ENCODE peak calls at places on chromosomes 5 and 9, in six cellular contexts. N is HCT116, S is A549, R is breast epithelium, C is NB4, Z is body of pancreas. Q is an unnamed sample.

GRCh38 chr5:179907570-179908324 is at the start of gene TBC1D9B:
- DNase-seq in C (peak), Z (peak), R (no peak), N (no peak), S (peak), Q (peak)

GRCh38 chr5:4642525-4642924 is 497.6 kb upstream of the ADAMTS16 start:
- DNase-seq in Z (no peak), C (no peak), N (no peak), S (no peak), R (no peak), Q (no peak)

GRCh38 chr5:109291090-109291489 is 118.7 kb downstream of the PJA2 start:
- DNase-seq in C (no peak), S (no peak), N (no peak), R (no peak), Z (no peak), Q (no peak)

GRCh38 chr9:128343855-128344254 is 3.5 kb downstream of the SLC27A4 start:
- DNase-seq in S (no peak), Z (no peak), R (no peak), C (no peak), N (no peak), Q (no peak)

GRCh38 chr9:114155263-114155966 is at the start of gene COL27A1:
- DNase-seq in S (peak), N (peak), C (peak), R (peak), Z (peak), Q (peak)

GRCh38 chr9:14313378-14313940 is 482 bp downstream of the NFIB start:
- DNase-seq in S (no peak), Z (peak), R (no peak), N (no peak), C (no peak), Q (peak)

GRCh38 chr5:17896605-17897004 is 262.3 kb downstream of the TAF11L14 start:
- DNase-seq in S (no peak), N (no peak), R (no peak), Z (no peak), C (peak), Q (no peak)

GRCh38 chr9:18611946-18612345 is 138.0 kb downstream of the ADAMTSL1 start:
- DNase-seq in R (no peak), C (no peak), N (no peak), Z (no peak), S (no peak), Q (no peak)

GRCh38 chr9:297104-297794 is 82.6 kb downstream of the DOCK8 start:
- DNase-seq in S (peak), Z (no peak), C (peak), R (peak), N (no peak), Q (peak)

GRCh38 chr5:33745101-33745770 is 146.6 kb downstream of the ADAMTS12 start:
- DNase-seq in S (no peak), N (no peak), C (no peak), Z (no peak), R (no peak), Q (no peak)

GRCh38 chr9:98477884-98478283 is 222.4 kb upstream of the TBC1D2 start:
- DNase-seq in R (no peak), S (no peak), Z (no peak), N (no peak), C (no peak), Q (no peak)

GRCh38 chr9:23375511-23375910 is 450.5 kb downstream of the ELAVL2 start:
- DNase-seq in Z (no peak), N (no peak), R (no peak), C (no peak), S (no peak), Q (no peak)

GRCh38 chr5:1184481-1184880 is 16.9 kb upstream of the SLC6A19 start:
- DNase-seq in R (no peak), S (no peak), N (no peak), Z (no peak), C (no peak), Q (no peak)

GRCh38 chr9:75855509-75855908 is 35.0 kb upstream of the PCSK5 start:
- DNase-seq in S (no peak), Z (no peak), N (peak), C (peak), R (no peak), Q (peak)

GRCh38 chr5:151738125-151738848 is 20.1 kb downstream of the ATOX1 start:
- DNase-seq in Z (no peak), S (no peak), N (no peak), C (no peak), R (no peak), Q (no peak)

GRCh38 chr5:170107674-170108073 is 2.0 kb downstream of the FOXI1 start:
- DNase-seq in S (no peak), N (no peak), C (no peak), R (no peak), Z (no peak), Q (no peak)

GRCh38 chr5:177542816-177543472 is 11.4 kb downstream of the FAM193B start:
- DNase-seq in Z (no peak), C (no peak), S (no peak), R (no peak), N (no peak), Q (no peak)

GRCh38 chr9:137095664-137096517 is 9.1 kb downstream of the MAN1B1 start:
- DNase-seq in N (no peak), R (no peak), C (peak), Z (no peak), S (no peak), Q (no peak)

GRCh38 chr9:89759563-89759962 is 154.8 kb downstream of the GADD45G start:
- DNase-seq in C (no peak), S (no peak), N (no peak), R (peak), Z (no peak), Q (no peak)

GRCh38 chr5:33725846-33726245 is 165.9 kb downstream of the ADAMTS12 start:
- DNase-seq in N (no peak), Z (no peak), S (no peak), R (no peak), C (no peak), Q (no peak)

GRCh38 chr5:157714480-157714879 is 16.7 kb upstream of the THG1L start:
- DNase-seq in S (no peak), R (no peak), N (no peak), C (no peak), Z (no peak), Q (no peak)

GRCh38 chr5:6597557-6597956 is 35.3 kb downstream of the NSUN2 start:
- DNase-seq in S (no peak), R (no peak), Z (no peak), C (no peak), N (no peak), Q (no peak)
- TF ChIP-seq POLR2A in S (no peak), R (no peak), Z (no peak), C (no peak), N (no peak), Q (no peak)

DNA sequence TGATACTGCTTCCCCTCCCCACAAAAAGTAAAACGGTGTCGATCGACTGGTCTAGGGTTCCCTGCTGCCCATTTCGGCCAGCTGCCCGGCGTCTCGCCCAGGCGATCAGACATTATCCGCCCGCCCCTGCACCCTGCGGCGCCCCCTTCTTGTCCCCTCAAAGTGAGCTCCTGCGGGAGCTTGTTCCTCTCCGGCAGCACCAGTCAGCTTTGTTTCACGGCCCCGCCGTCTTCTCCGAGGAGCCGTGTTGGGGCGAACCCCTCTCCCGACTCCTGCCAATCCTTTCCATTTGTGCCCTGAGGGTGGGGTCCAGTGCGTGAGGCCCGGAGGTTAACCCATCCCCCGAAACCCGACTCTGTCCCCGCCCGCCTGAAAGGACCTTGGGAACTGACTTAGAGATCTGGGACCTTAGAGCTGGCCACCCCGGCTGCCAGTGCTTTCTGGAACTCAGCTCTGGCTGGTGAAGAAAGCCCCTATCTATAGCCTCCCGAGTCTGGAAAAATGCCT is 518 bp downstream of the UBE2B start:
- DNase-seq in N (no peak), R (peak), Z (peak), S (peak), C (peak), Q (peak)
- TF ChIP-seq POLR2A in N (no peak), R (no peak), Z (peak), S (no peak), C (no peak), Q (no peak)

DNA sequence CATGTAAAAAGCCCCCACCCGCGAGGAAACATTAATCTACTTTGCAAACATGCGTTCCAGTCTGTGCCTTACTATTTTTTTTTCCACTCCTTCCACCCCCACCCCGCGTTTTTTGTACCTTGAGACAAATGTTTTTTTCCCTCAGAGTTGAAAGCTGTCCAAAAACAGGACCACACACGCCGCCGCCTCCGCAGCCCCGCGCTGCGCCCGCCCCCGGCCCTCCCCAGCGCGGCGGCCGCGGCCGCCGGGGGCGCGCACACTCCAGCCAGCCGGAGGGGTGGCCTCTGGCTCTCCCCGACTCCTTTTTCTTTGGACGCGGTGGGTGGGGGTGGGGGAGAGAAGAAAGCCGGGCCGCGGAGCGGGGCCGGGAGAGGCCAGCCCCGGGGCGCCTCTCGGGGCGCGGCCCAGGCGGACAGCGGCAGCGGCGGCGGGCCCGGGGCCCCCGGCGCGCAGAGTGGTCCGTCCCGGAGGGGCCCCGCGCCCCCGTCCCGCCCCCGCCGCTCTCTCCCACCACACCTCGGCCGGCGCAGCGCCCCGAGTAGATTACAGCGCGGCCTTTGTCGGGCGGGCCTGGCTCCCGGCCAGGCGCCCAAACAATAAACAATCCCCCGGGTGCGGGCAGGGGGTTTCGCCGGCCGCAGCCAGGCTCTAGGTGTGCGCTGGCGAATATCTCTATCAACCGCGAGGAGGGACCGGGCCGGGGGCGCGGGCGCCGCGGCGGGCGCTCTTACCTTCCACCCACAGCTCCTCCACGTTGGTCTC is 10.9 kb downstream of the PTCH1 start:
- DNase-seq in S (peak), R (no peak), Z (peak), N (no peak), C (peak), Q (peak)
- TF ChIP-seq POLR2A in S (no peak), R (no peak), Z (peak), N (no peak), C (peak), Q (no peak)

GRCh38 chr9:131278421-131279111 is 2.3 kb upstream of the FAM78A start:
- DNase-seq in S (no peak), R (no peak), C (no peak), N (no peak), Z (no peak), Q (peak)
- TF ChIP-seq POLR2A in S (no peak), R (no peak), C (no peak), N (no peak), Z (no peak), Q (no peak)